ENCODE peak calls at places on chromosomes 6 and 20, in nine cellular contexts. S, B, H, Q, F, G, E, I and T are unnamed samples.

GRCh38 chr6:14975124-14975815 is 270.6 kb upstream of the JARID2 start:
- DNase-seq in G (peak), I (peak), B (peak), S (no peak), F (no peak), E (peak), H (no peak), Q (peak), T (no peak)

GRCh38 chr20:3543901-3544507 is 73.2 kb downstream of the ATRN start:
- DNase-seq in F (peak), E (peak), Q (no peak), I (no peak), S (peak), B (no peak), G (no peak), H (no peak), T (no peak)

GRCh38 chr20:25082498-25082873 is 545 bp upstream of the VSX1 start:
- DNase-seq in B (no peak), F (no peak), S (no peak), H (peak), Q (no peak), I (peak), E (no peak), G (no peak), T (no peak)

GRCh38 chr20:9949563-9949962 is 85.2 kb upstream of the ANKEF1 start:
- DNase-seq in B (no peak), G (no peak), I (no peak), F (no peak), E (peak), S (no peak), H (no peak), Q (no peak), T (no peak)

GRCh38 chr20:36824142-36824940 is 50.8 kb upstream of the DSN1 start:
- DNase-seq in S (no peak), H (no peak), G (no peak), I (no peak), F (no peak), E (no peak), B (no peak), Q (no peak), T (no peak)

GRCh38 chr6:105274678-105275077 is 94.9 kb upstream of the POPDC3 start:
- DNase-seq in S (no peak), G (no peak), F (no peak), B (no peak), I (no peak), E (no peak), H (no peak), Q (no peak), T (no peak)

GRCh38 chr6:112035446-112035845 is 18.5 kb upstream of the CCN6 start:
- DNase-seq in I (no peak), Q (peak), G (no peak), H (no peak), E (peak), S (no peak), F (no peak), B (no peak), T (no peak)

GRCh38 chr6:35718911-35719381 is 17.9 kb upstream of the ARMC12 start:
- DNase-seq in G (no peak), Q (no peak), B (no peak), S (no peak), E (no peak), F (no peak), H (no peak), I (no peak), T (no peak)

GRCh38 chr6:163416640-163417253 is 2.2 kb downstream of the QKI start:
- DNase-seq in S (peak), I (peak), G (no peak), H (no peak), E (peak), Q (peak), B (peak), F (peak), T (peak)

GRCh38 chr6:79947191-79948173 is at the start of gene ELOVL4:
- DNase-seq in F (peak), Q (peak), E (peak), G (no peak), B (peak), I (peak), H (peak), S (peak), T (peak)

GRCh38 chr6:70194421-70194820 is 108.5 kb downstream of the COL9A1 start:
- DNase-seq in S (no peak), E (no peak), H (no peak), G (no peak), F (no peak), I (no peak), B (no peak), Q (no peak), T (no peak)

GRCh38 chr6:111210074-111210729 is 122.9 kb downstream of the SLC16A10 start:
- DNase-seq in Q (peak), S (peak), H (peak), I (peak), B (peak), E (peak), F (peak), G (no peak), T (peak)

GRCh38 chr6:130865793-130866192 is 38.6 kb downstream of the SMLR1 start:
- DNase-seq in S (no peak), Q (no peak), F (no peak), I (no peak), E (no peak), G (no peak), H (no peak), B (no peak), T (no peak)

GRCh38 chr6:159828074-159828473 is 28.0 kb downstream of the PNLDC1 start:
- DNase-seq in I (no peak), S (no peak), E (no peak), Q (peak), H (no peak), B (no peak), F (no peak), G (no peak), T (no peak)

GRCh38 chr20:56249244-56249955 is 868 bp downstream of the MC3R start:
- DNase-seq in H (peak), Q (peak), G (peak), B (peak), S (peak), F (no peak), I (peak), E (peak), T (peak)

GRCh38 chr20:24771651-24772061 is 177.4 kb upstream of the CST7 start:
- DNase-seq in Q (no peak), G (no peak), F (no peak), I (no peak), H (no peak), S (no peak), B (no peak), E (no peak), T (no peak)

GRCh38 chr20:38674178-38675133 is 49.8 kb upstream of the SLC32A1 start:
- DNase-seq in Q (peak), S (peak), H (peak), B (peak), F (peak), E (peak), I (peak), G (peak), T (no peak)

GRCh38 chr20:50958733-50959542 is at the start of gene MOCS3:
- DNase-seq in I (peak), H (peak), B (peak), F (peak), G (peak), Q (peak), S (peak), E (peak), T (peak)

DNA sequence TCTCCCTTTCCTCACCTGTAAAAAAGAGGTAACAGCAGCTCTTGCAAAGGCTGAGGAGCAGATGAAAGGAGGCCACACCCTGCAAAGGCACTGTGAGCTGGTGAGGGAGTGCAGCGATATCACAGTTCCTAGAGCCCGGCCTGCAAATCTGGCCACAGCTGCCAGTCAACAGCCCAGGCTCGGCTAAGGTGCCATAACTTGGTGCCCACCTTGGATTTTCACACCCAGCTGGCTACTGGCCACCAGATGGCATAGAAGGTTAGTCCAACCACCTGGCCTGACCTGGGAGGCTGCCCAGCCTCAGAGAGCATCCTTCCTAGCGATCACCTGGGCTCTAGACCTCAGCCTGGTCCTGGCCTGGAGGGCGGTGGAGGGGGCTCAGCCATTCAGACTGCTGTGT is 46.8 kb downstream of the KCNB1 start:
- DNase-seq in H (no peak), B (no peak), E (no peak), Q (no peak), S (no peak), G (no peak), I (no peak), F (no peak), T (peak)
- TF ChIP-seq CTCF in H (peak), B (peak), E (no peak), Q (no peak), S (no peak), G (no peak), I (peak), F (no peak), T (peak)

GRCh38 chr20:16541878-16542277 is 31.4 kb downstream of the KIF16B start:
- DNase-seq in H (no peak), S (no peak), G (no peak), E (no peak), I (no peak), Q (no peak), B (no peak), F (no peak), T (no peak)
- TF ChIP-seq CTCF in H (no peak), S (no peak), G (no peak), E (no peak), I (no peak), Q (no peak), B (no peak), F (no peak), T (no peak)

GRCh38 chr6:126660376-126660775 is 320.5 kb downstream of the CENPW start:
- DNase-seq in E (no peak), G (no peak), F (no peak), B (no peak), Q (no peak), I (no peak), S (no peak), H (no peak), T (no peak)

GRCh38 chr6:126662966-126663365 is 323.1 kb downstream of the CENPW start:
- DNase-seq in G (no peak), H (no peak), Q (peak), I (no peak), S (no peak), F (no peak), E (no peak), B (no peak), T (no peak)

GRCh38 chr6:126661646-126662045 is 321.7 kb downstream of the CENPW start:
- DNase-seq in F (peak), S (no peak), B (no peak), I (no peak), H (no peak), Q (peak), E (no peak), G (no peak), T (no peak)

DNA sequence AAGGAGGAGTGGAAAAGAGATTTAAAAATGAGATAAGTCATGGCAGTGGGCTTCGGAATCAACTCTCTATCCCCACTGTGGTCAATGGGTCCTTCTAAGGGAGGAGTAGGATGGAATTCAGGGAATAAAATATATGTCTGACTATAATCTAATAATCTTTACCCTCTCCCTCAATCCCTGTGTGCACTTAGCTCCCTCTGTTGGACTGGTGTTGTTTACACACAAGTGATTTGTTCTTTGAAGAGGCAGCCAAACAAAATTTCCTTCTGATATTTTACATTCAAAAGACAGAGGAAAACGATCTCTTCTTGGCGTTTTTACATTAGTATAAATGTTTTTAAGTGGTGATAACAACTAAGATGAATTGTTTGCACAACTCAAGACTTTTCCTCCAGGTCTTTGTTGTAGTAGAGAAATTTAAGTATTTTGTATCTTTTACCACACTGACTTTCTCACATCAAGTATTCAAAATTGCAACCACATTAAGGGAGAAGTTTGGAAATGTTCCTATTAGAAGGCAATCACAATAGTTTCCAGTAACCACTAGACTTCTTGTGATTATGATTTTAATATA is 317.7 kb downstream of the CENPW start:
- DNase-seq in B (peak), G (no peak), S (peak), H (no peak), F (no peak), I (peak), E (peak), Q (peak), T (peak)
- TF ChIP-seq CTCF in B (peak), G (peak), S (peak), H (peak), F (peak), I (peak), E (peak), Q (peak), T (peak)

GRCh38 chr20:33262658-33263065 is 20.4 kb upstream of the BPIFB1 start:
- DNase-seq in B (peak), F (peak), H (no peak), S (peak), I (peak), E (peak), Q (peak), G (peak), T (peak)
- TF ChIP-seq CTCF in B (peak), F (peak), H (peak), S (peak), I (peak), E (peak), Q (peak), G (peak), T (peak)

GRCh38 chr6:89034586-89035251 is 45.8 kb upstream of the PNRC1 start:
- DNase-seq in E (peak), G (peak), I (peak), Q (peak), H (no peak), B (no peak), F (no peak), S (peak), T (no peak)

GRCh38 chr6:89032599-89032998 is 48.0 kb upstream of the PNRC1 start:
- DNase-seq in E (no peak), I (no peak), Q (peak), G (no peak), F (no peak), S (no peak), B (no peak), H (no peak), T (no peak)

GRCh38 chr6:89037156-89037900 is 43.2 kb upstream of the PNRC1 start:
- DNase-seq in I (no peak), Q (no peak), E (no peak), F (no peak), G (no peak), H (no peak), B (no peak), S (peak), T (no peak)

DNA sequence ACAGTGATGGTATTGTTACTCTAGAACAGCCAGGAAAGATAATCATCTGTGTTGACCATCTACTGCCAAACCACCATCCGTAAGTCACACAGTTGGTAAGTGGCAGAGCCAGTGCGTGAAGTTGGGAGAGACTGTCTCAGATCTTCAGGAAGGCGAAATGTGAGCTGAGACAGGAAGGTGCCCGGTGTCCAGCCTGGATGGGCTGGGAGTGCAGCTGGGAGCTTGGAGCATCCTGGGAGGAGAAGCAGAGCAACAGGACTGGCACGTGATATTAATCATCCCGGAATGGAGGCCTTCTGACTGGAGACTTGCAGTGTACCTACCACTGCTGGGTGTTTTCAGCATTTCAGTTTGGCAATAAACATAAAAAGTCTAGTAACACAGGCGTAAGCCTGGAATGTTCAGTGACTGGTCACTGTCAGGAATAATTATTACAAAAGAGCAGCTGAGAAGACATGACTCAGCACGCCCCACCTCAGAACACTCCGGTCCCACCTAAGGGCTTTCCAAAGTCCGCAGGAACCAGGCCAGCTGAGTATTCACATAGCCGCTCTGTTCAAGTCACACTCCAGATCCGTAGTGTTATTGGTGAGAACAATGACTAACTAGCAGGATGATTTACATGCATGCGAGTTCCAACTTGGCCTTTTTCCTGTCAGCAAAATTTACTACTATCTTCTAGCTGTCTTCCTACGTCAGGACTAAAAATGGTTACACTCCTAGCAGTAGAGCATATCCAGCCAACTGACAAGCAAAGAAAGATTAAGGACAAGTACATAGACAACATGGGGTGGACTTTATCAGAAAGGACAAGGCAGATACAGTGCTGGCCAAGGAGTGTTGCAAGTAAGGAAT is 45.1 kb upstream of the PNRC1 start:
- DNase-seq in H (no peak), Q (peak), E (peak), B (no peak), F (peak), S (peak), I (no peak), G (peak), T (peak)
- TF ChIP-seq CTCF in H (no peak), Q (no peak), E (no peak), B (no peak), F (no peak), S (no peak), I (no peak), G (no peak), T (no peak)

GRCh38 chr6:26319405-26320128 is 45.4 kb upstream of the BTN3A2 start:
- DNase-seq in E (no peak), I (peak), F (no peak), B (peak), Q (no peak), G (no peak), H (peak), S (no peak), T (no peak)
- TF ChIP-seq CTCF in E (no peak), I (peak), F (no peak), B (peak), Q (no peak), G (no peak), H (peak), S (peak), T (no peak)